ENCODE peak calls at places on chromosomes 7 and 10, in eight cellular contexts. Y is GM10248, Z is nephron progenitor cell, I is fibroblast of the aortic adventitia, V is cardiac muscle cell, M is endodermal cell, H is AG04450, F is heart left ventricle. N is an unnamed sample.

GRCh38 chr10:121490906-121491519 is 107.2 kb downstream of the FGFR2 start:
- DNase-seq in I (no peak), H (no peak), Y (no peak), F (peak), M (no peak), V (peak), Z (no peak), N (no peak)

GRCh38 chr7:22997871-22998515 is 15.9 kb downstream of the HYCC1 start:
- DNase-seq in H (no peak), Z (no peak), M (no peak), I (no peak), V (no peak), F (no peak), Y (no peak), N (no peak)

GRCh38 chr7:4227105-4228010 is 454.7 kb upstream of the FOXK1 start:
- DNase-seq in Z (no peak), F (no peak), H (no peak), V (no peak), I (no peak), Y (no peak), M (peak), N (no peak)

GRCh38 chr10:20494474-20494873 is 402.6 kb downstream of the NEBL start:
- DNase-seq in V (no peak), F (no peak), I (no peak), Y (no peak), H (no peak), M (no peak), Z (no peak), N (no peak)

GRCh38 chr7:76300210-76300731 is 2.2 kb upstream of the HSPB1 start:
- DNase-seq in M (no peak), V (peak), I (peak), Y (no peak), Z (no peak), H (no peak), F (no peak), N (no peak)

GRCh38 chr7:45718464-45719330 is 144.5 kb downstream of the ADCY1 start:
- DNase-seq in F (no peak), Z (no peak), V (no peak), M (no peak), Y (no peak), I (no peak), H (no peak), N (no peak)

GRCh38 chr7:142413280-142414000 is 155.6 kb upstream of the PRSS58 start:
- DNase-seq in H (no peak), F (no peak), Y (no peak), V (no peak), M (no peak), I (no peak), Z (no peak), N (no peak)

GRCh38 chr10:43390791-43391190 is 18.2 kb downstream of the HNRNPF start:
- DNase-seq in H (no peak), M (peak), Z (peak), V (peak), I (peak), Y (no peak), F (no peak), N (peak)

GRCh38 chr7:1667566-1668485 is 2.3 kb upstream of the ELFN1 start:
- DNase-seq in Y (peak), I (no peak), M (peak), V (no peak), F (no peak), H (no peak), Z (peak), N (no peak)

GRCh38 chr7:156673454-156673853 is 32.9 kb downstream of the RNF32 start:
- DNase-seq in M (no peak), I (no peak), Y (no peak), F (no peak), V (no peak), H (no peak), Z (no peak), N (no peak)

GRCh38 chr10:10642741-10643280 is 374.9 kb upstream of the CELF2 start:
- DNase-seq in I (peak), V (peak), H (no peak), Y (no peak), M (no peak), Z (no peak), F (peak), N (no peak)

GRCh38 chr10:102101152-102101551 is 19.0 kb downstream of the LDB1 start:
- DNase-seq in F (no peak), Z (no peak), M (no peak), V (no peak), I (no peak), Y (no peak), H (no peak), N (no peak)

GRCh38 chr10:3527144-3527543 is 257.9 kb downstream of the KLF6 start:
- DNase-seq in Z (no peak), F (no peak), V (peak), H (no peak), Y (no peak), M (no peak), I (no peak), N (no peak)

GRCh38 chr10:124370426-124370825 is 48.3 kb downstream of the OAT start:
- DNase-seq in Y (no peak), M (no peak), I (no peak), V (no peak), F (no peak), Z (no peak), H (no peak), N (no peak)

GRCh38 chr10:101812606-101813005 is 5.6 kb downstream of the OGA start:
- DNase-seq in V (no peak), H (no peak), F (no peak), I (no peak), Z (no peak), M (no peak), Y (no peak), N (no peak)

GRCh38 chr7:97145068-97145467 is 27.6 kb downstream of the SDHAF3 start:
- DNase-seq in M (no peak), F (no peak), H (no peak), I (peak), V (peak), Y (no peak), Z (no peak), N (no peak)

GRCh38 chr7:51246258-51247245 is 70.1 kb downstream of the COBL start:
- DNase-seq in H (no peak), Y (no peak), Z (no peak), M (peak), I (no peak), F (peak), V (no peak), N (no peak)

GRCh38 chr7:32462966-32463365 is 27.2 kb downstream of the LSM5 start:
- DNase-seq in Y (no peak), M (no peak), I (no peak), H (no peak), F (no peak), V (no peak), Z (no peak), N (no peak)

GRCh38 chr10:22429146-22429545 is 83.8 kb downstream of the SPAG6 start:
- DNase-seq in Z (no peak), Y (no peak), V (no peak), H (no peak), M (no peak), I (no peak), F (no peak), N (no peak)

GRCh38 chr10:120688928-120689327 is 162.2 kb upstream of the WDR11 start:
- DNase-seq in F (no peak), I (no peak), V (no peak), M (peak), Y (no peak), H (no peak), Z (peak), N (no peak)

GRCh38 chr10:52775132-52775647 is 2.6 kb upstream of the MBL2 start:
- DNase-seq in F (no peak), I (no peak), V (no peak), H (no peak), Z (no peak), Y (no peak), M (no peak), N (no peak)

GRCh38 chr7:105963038-105963667 is at the start of gene CDHR3:
- DNase-seq in I (no peak), H (no peak), F (no peak), Y (no peak), M (peak), Z (no peak), V (no peak), N (no peak)

GRCh38 chr7:131071786-131072504 is 255.7 kb upstream of the MKLN1 start:
- DNase-seq in Y (no peak), Z (no peak), M (no peak), V (peak), H (no peak), I (peak), F (peak), N (peak)

DNA sequence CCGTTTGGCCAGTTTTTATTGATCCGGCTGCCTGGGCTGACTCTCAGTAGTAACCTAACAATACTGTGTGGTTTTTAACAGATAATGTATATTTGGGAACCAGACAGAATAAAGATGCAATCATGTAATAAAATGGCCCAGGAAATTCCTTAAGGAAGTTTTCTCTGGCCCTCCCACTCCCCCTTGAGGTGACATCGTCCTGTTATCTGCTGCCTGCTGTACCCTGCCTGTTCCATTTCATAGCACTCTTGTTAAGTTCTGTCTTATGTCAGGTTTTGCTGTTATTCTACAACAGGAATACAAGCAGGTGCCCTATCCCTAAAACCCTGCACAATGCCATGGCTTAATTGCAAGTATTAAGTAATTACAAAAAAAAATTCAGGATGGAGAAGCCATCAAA is 12.5 kb downstream of the ITGB8 start:
- DNase-seq in H (no peak), M (peak), I (no peak), Z (peak), V (no peak), F (no peak), Y (no peak), N (no peak)
- TF ChIP-seq CTCF in H (peak), M (peak), I (peak), Z (peak), V (peak), F (no peak), Y (no peak), N (no peak)

DNA sequence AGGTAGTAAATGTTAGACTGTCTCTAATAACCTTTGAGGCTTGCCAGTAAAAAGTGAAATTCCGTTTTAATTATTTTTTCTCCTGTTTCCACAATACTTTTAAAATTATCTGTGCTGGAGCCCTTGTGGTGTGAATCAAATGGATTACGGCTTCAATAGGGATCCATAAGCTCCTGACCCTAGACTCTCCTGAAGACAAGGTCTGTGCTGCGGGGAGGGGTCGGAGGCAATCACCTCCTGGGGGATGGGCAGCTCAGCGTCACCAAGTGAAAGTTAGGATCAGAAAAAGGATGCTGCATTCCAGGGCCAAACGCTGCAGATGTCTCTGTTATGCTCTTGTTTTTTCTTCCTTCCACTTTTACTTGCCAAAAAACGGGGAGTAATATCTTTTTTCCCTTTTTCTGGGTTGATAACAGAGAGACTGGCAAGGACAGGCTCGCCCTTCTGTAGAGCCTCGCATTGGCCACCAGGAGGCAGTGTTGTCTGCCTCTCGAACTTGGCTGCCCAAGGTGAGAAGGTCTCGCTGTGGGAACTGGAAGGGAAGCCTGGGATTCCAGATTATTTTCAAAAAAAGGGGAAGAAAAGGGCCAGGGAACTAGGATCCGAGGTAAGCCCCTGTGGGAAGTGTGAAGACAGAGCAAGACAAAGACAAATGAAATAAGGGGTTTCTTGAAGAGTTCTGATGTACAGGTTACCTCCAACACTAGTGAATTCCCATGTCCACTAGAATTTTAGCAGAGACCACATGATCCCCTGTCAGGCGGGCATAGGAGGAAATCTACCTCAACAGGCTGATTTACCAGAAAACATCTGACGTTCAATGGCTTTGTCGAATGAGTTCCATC is 621.9 kb downstream of the ACTR3B start:
- DNase-seq in Y (no peak), V (no peak), Z (peak), I (no peak), M (peak), F (peak), H (no peak), N (peak)
- TF ChIP-seq CTCF in Y (peak), V (no peak), Z (peak), I (no peak), M (peak), F (peak), H (peak), N (peak)

GRCh38 chr10:86971146-86971991 is 3.1 kb downstream of the ADIRF start:
- DNase-seq in F (peak), Y (peak), V (peak), Z (peak), H (peak), I (peak), M (peak), N (peak)
- TF ChIP-seq CTCF in F (no peak), Y (no peak), V (no peak), Z (peak), H (no peak), I (no peak), M (peak), N (no peak)

GRCh38 chr10:68082815-68083395 is 7.8 kb upstream of the HERC4 start:
- DNase-seq in H (no peak), V (peak), Z (no peak), M (no peak), F (no peak), I (peak), Y (no peak), N (no peak)
- TF ChIP-seq CTCF in H (peak), V (peak), Z (no peak), M (peak), F (peak), I (peak), Y (peak), N (peak)

DNA sequence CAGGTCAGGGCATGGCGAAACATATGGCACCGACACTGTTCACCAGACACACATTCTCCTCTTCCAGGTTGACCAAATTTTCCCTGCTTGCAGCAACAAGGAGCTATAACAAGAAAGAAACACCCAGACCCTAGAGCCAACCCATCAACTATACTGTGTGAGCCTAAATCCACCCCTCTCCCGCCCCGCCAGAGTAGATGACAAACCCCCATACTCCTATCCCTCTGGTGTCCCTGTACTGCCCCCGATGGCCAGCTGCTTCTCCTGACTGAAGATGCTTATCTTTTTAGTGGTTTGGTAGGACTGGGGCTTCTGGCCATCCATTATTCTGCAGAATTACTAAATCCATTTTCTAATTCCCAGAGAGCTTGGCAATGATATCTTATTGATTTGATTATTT is 70.1 kb upstream of the EEPD1 start:
- DNase-seq in H (no peak), F (no peak), M (peak), V (no peak), I (no peak), Y (no peak), Z (no peak), N (no peak)
- TF ChIP-seq CTCF in H (peak), F (no peak), M (peak), V (peak), I (no peak), Y (no peak), Z (no peak), N (no peak)

GRCh38 chr10:92822060-92822634 is 26.2 kb upstream of the EXOC6 start:
- DNase-seq in V (peak), Z (no peak), I (peak), F (no peak), M (no peak), H (peak), Y (no peak), N (no peak)

GRCh38 chr10:92826061-92826460 is 22.3 kb upstream of the EXOC6 start:
- DNase-seq in M (no peak), F (no peak), I (no peak), V (no peak), Z (no peak), H (no peak), Y (no peak), N (no peak)

GRCh38 chr10:92826504-92826903 is 21.8 kb upstream of the EXOC6 start:
- DNase-seq in V (no peak), Z (no peak), I (no peak), M (no peak), F (no peak), H (no peak), Y (no peak), N (no peak)

DNA sequence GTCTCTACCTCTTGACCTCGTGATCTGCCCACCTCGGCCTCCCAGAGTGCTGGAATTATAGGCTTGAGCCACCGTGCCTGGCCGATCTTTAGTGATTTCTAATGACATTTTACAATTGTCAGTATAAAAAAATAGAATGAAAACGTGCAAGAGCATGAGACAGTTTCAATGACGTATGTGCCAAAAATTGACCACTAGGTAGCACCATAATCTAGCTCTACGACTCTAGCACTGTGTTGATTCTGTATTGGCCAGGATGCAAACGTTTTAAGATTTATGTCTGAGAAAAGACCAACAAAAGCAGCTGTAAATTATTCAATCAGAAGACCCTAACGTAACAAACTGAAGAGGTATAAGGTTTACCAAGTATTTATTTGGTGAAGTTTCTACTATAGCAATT is 25.4 kb upstream of the EXOC6 start:
- DNase-seq in V (peak), F (no peak), M (no peak), H (no peak), Y (no peak), I (peak), Z (no peak), N (no peak)
- TF ChIP-seq CTCF in V (peak), F (peak), M (peak), H (peak), Y (no peak), I (no peak), Z (no peak), N (no peak)

GRCh38 chr7:31099451-31100444 is 47.6 kb downstream of the ADCYAP1R1 start:
- DNase-seq in M (peak), I (no peak), Z (no peak), H (no peak), Y (no peak), F (no peak), V (no peak), N (no peak)

GRCh38 chr7:31100870-31101269 is 48.8 kb downstream of the ADCYAP1R1 start:
- DNase-seq in Y (no peak), V (no peak), M (peak), H (no peak), Z (no peak), I (no peak), F (no peak), N (no peak)

GRCh38 chr7:31096882-31097258 is 44.8 kb downstream of the ADCYAP1R1 start:
- DNase-seq in V (no peak), I (no peak), H (no peak), Z (no peak), M (peak), F (no peak), Y (no peak), N (no peak)

GRCh38 chr7:31100445-31100844 is 48.3 kb downstream of the ADCYAP1R1 start:
- DNase-seq in M (no peak), H (no peak), F (no peak), Y (no peak), V (peak), Z (no peak), I (peak), N (no peak)

DNA sequence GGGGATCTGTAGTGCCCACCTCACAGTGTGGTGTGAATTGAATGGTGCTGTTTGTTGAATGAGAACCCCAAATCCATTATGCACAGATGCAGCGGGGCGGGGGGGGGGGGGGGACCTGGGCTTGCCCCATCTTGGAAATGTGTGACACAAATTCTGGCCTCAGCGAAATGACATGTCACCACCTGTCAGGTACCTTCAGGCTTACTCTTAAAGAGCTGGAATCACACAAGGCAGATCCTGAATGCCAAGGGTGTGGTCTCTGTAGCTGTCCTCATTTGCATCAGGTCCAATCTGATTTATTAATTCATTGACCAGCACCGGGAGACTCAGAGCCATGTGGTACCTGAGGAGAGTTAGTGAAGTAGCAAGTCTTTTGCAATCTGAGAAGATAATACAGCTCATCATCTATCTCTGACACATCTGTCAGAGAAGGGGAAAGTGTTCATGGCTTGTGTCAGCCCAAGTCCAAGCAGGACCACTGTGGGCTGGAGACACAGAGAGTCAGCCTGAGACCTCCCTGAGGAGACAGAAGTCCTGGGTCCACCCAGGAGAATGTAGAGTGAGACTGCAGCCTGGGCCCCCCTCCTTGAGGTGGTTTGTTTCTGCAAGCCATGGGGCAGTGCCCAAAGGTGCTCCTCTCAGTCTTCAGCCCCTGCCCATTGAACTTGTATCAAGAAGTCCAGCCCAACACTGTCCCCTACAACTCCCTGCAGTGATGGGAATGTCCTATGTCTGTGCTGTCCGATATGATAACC is 46.7 kb downstream of the ADCYAP1R1 start:
- DNase-seq in H (no peak), Z (no peak), I (no peak), F (no peak), V (no peak), M (peak), Y (no peak), N (no peak)
- TF ChIP-seq CTCF in H (no peak), Z (no peak), I (no peak), F (no peak), V (no peak), M (no peak), Y (no peak), N (no peak)